ENCODE peak calls at places on chromosomes 6 and 20, in five cellular contexts. Q, E, I, T and N are unnamed samples.

GRCh38 chr6:100217225-100217624 is 223.2 kb upstream of the MCHR2 start:
- DNase-seq in Q (no peak), E (no peak), I (no peak), T (no peak), N (no peak)

GRCh38 chr20:6863355-6863754 is 95.9 kb downstream of the BMP2 start:
- DNase-seq in Q (no peak), E (no peak), I (no peak), T (no peak), N (no peak)

GRCh38 chr6:100171533-100172321 is 177.7 kb upstream of the MCHR2 start:
- DNase-seq in Q (no peak), E (no peak), I (no peak), T (no peak), N (no peak)

GRCh38 chr6:144845181-144845580 is 560.0 kb downstream of the UTRN start:
- DNase-seq in Q (no peak), E (no peak), I (no peak), T (no peak), N (no peak)

GRCh38 chr20:18928626-18929025 is 115.0 kb downstream of the SCP2D1 start:
- DNase-seq in Q (no peak), E (no peak), I (no peak), T (no peak), N (no peak)

GRCh38 chr6:157066781-157067491 is 256.4 kb downstream of the TMEM242 start:
- DNase-seq in Q (peak), E (no peak), I (no peak), T (no peak), N (no peak)

GRCh38 chr6:44232676-44233559 is 9.5 kb downstream of the SLC29A1 start:
- DNase-seq in Q (no peak), E (no peak), I (no peak), T (no peak), N (no peak)

GRCh38 chr6:46023216-46023915 is 7.7 kb upstream of the CLIC5 start:
- DNase-seq in Q (no peak), E (no peak), I (no peak), T (no peak), N (no peak)

GRCh38 chr6:129725341-129725740 is 15.4 kb upstream of the ARHGAP18 start:
- DNase-seq in Q (no peak), E (no peak), I (no peak), T (no peak), N (no peak)

GRCh38 chr6:170088349-170088951 is 202.4 kb downstream of the DLL1 start:
- DNase-seq in Q (no peak), E (peak), I (no peak), T (no peak), N (no peak)

GRCh38 chr6:40999498-41000070 is 39.4 kb downstream of the UNC5CL start:
- DNase-seq in Q (peak), E (peak), I (no peak), T (peak), N (peak)

GRCh38 chr6:34633785-34634184 is 62.8 kb downstream of the ILRUN start:
- DNase-seq in Q (no peak), E (no peak), I (no peak), T (no peak), N (no peak)

GRCh38 chr6:155444120-155444917 is 11.3 kb downstream of the NOX3 start:
- DNase-seq in Q (peak), E (no peak), I (no peak), T (peak), N (no peak)

GRCh38 chr20:58745391-58745790 is 52.8 kb downstream of the NPEPL1 start:
- DNase-seq in Q (no peak), E (no peak), I (no peak), T (no peak), N (no peak)

GRCh38 chr6:11710221-11710836 is 68.3 kb downstream of the ADTRP start:
- DNase-seq in Q (no peak), E (no peak), I (no peak), T (no peak), N (no peak)

GRCh38 chr6:147156218-147156617 is 48.0 kb upstream of the STXBP5 start:
- DNase-seq in Q (no peak), E (no peak), I (no peak), T (no peak), N (no peak)

GRCh38 chr6:41063884-41064285 is 8.3 kb downstream of the OARD1 start:
- DNase-seq in Q (no peak), E (no peak), I (no peak), T (no peak), N (no peak)

GRCh38 chr20:1392693-1393506 is at the start of gene FKBP1A:
- DNase-seq in Q (peak), E (peak), I (peak), T (peak), N (peak)

GRCh38 chr6:169250660-169251059 is 3.0 kb downstream of the THBS2 start:
- DNase-seq in Q (peak), E (no peak), I (no peak), T (peak), N (peak)

GRCh38 chr20:13331536-13331935 is 110.5 kb downstream of the ISM1 start:
- DNase-seq in Q (peak), E (no peak), I (no peak), T (no peak), N (no peak)

GRCh38 chr6:72954736-72955135 is 270.6 kb downstream of the KHDC1L start:
- DNase-seq in Q (no peak), E (no peak), I (no peak), T (no peak), N (no peak)

GRCh38 chr6:31970604-31971271 is 1.2 kb downstream of the DXO start:
- DNase-seq in Q (peak), E (no peak), I (no peak), T (no peak), N (no peak)

GRCh38 chr6:46655803-46656202 is 3.0 kb downstream of the SLC25A27 start:
- DNase-seq in Q (peak), E (peak), I (no peak), T (peak), N (peak)

GRCh38 chr6:136465766-136466303 is 84.4 kb downstream of the MAP7 start:
- DNase-seq in Q (peak), E (no peak), I (no peak), T (no peak), N (no peak)

GRCh38 chr6:139846538-139847321 is 472.3 kb upstream of the CITED2 start:
- DNase-seq in Q (no peak), E (no peak), I (no peak), T (no peak), N (peak)

GRCh38 chr6:37988696-37989095 is 169.2 kb downstream of the ZFAND3 start:
- DNase-seq in Q (no peak), E (no peak), I (no peak), T (no peak), N (no peak)

GRCh38 chr6:169251371-169251802 is 2.3 kb downstream of the THBS2 start:
- DNase-seq in Q (no peak), E (no peak), I (no peak), T (no peak), N (peak)

GRCh38 chr6:118787746-118788419 is 106.1 kb upstream of the ASF1A start:
- DNase-seq in Q (no peak), E (no peak), I (no peak), T (no peak), N (no peak)

GRCh38 chr6:393391-394221 is 2.1 kb downstream of the IRF4 start:
- DNase-seq in Q (no peak), E (peak), I (peak), T (no peak), N (peak)

GRCh38 chr20:43925215-43925614 is 10.6 kb downstream of the TOX2 start:
- DNase-seq in Q (no peak), E (no peak), I (no peak), T (no peak), N (no peak)

GRCh38 chr6:105991561-105992314 is 94.4 kb upstream of the PRDM1 start:
- DNase-seq in Q (peak), E (peak), I (peak), T (no peak), N (peak)

GRCh38 chr6:28005124-28005662 is 48.2 kb downstream of the OR2B6 start:
- DNase-seq in Q (no peak), E (no peak), I (no peak), T (no peak), N (peak)

GRCh38 chr20:39885975-39886649 is 802.9 kb downstream of the MAFB start:
- DNase-seq in Q (peak), E (peak), I (peak), T (no peak), N (peak)

GRCh38 chr6:166651408-166651807 is 24.4 kb upstream of the RPS6KA2 start:
- DNase-seq in Q (no peak), E (no peak), I (no peak), T (no peak), N (no peak)
- H3K4me2 ChIP-seq in Q (no peak), E (no peak), I (no peak), T (no peak), N (no peak)

GRCh38 chr6:33088258-33088930 is 12.6 kb downstream of the HLA-DPB1 start:
- DNase-seq in Q (peak), E (no peak), I (no peak), T (peak), N (no peak)

GRCh38 chr6:33091957-33092356 is 16.2 kb downstream of the HLA-DPB1 start:
- DNase-seq in Q (peak), E (peak), I (peak), T (peak), N (peak)

GRCh38 chr6:33085627-33086026 is 9.8 kb downstream of the HLA-DPB1 start:
- DNase-seq in Q (no peak), E (no peak), I (no peak), T (no peak), N (no peak)

GRCh38 chr6:33092385-33092784 is 16.6 kb downstream of the HLA-DPB1 start:
- DNase-seq in Q (no peak), E (no peak), I (no peak), T (no peak), N (no peak)

GRCh38 chr6:33088931-33089640 is 13.3 kb downstream of the HLA-DPB1 start:
- DNase-seq in Q (no peak), E (no peak), I (no peak), T (no peak), N (no peak)
- TF ChIP-seq EZH2phosphoT487 in Q (no peak), E (no peak), I (no peak), T (no peak), N (no peak)

DNA sequence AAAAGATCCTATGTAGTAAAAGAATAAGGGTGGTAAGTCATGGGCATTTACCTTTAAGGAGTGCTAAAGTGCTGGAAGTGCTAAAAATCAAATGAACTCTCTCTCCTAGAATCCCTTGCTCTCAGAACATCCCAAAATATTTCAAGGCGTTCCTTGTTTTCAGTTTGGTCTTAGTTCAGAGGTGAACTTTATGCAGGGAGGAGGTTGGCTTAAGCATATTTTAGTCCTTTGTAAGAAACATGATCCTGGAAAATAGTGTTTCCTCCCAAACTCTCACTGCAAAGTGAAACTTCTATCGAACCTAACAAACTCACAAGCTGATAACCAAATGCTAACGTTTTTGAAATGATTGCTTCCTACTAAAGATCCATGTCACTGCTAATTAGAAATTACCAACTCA is 231.4 kb downstream of the FOXC1 start:
- DNase-seq in Q (no peak), E (no peak), I (no peak), T (no peak), N (no peak)
- H3K4me2 ChIP-seq in Q (peak), E (no peak), I (no peak), T (no peak), N (no peak)

GRCh38 chr6:42268016-42268834 is 50.6 kb upstream of the MRPS10 start:
- DNase-seq in Q (no peak), E (no peak), I (no peak), T (no peak), N (no peak)

GRCh38 chr6:42263165-42263852 is 45.6 kb upstream of the MRPS10 start:
- DNase-seq in Q (no peak), E (no peak), I (no peak), T (no peak), N (peak)

GRCh38 chr6:42266542-42266941 is 48.9 kb upstream of the MRPS10 start:
- DNase-seq in Q (no peak), E (no peak), I (no peak), T (no peak), N (no peak)

GRCh38 chr6:42264146-42264851 is 46.6 kb upstream of the MRPS10 start:
- DNase-seq in Q (no peak), E (no peak), I (no peak), T (no peak), N (no peak)

GRCh38 chr6:42264852-42265390 is 47.3 kb upstream of the MRPS10 start:
- DNase-seq in Q (no peak), E (no peak), I (no peak), T (no peak), N (no peak)
- TF ChIP-seq EZH2phosphoT487 in Q (no peak), E (no peak), I (no peak), T (no peak), N (no peak)

DNA sequence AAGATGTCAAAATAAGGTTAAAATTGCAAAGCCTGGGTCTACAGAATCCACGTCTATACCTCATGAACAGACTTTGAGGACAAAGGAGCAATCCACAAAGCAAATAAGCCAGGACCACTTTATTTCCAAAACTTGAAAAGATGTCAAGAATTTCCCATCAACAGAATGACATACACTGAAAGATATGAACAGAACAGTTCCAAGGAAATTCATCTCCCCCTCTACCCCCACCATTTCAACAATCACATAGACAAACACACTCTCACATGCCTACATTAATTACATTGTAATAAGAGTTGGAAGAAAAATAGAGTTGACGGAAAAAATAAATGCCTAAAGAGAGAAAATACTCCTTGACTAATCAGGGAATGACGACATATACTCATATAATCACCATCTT is 45.2 kb upstream of the NHSL1 start:
- DNase-seq in Q (no peak), E (no peak), I (no peak), T (no peak), N (no peak)
- H3K4me2 ChIP-seq in Q (no peak), E (no peak), I (no peak), T (no peak), N (no peak)

DNA sequence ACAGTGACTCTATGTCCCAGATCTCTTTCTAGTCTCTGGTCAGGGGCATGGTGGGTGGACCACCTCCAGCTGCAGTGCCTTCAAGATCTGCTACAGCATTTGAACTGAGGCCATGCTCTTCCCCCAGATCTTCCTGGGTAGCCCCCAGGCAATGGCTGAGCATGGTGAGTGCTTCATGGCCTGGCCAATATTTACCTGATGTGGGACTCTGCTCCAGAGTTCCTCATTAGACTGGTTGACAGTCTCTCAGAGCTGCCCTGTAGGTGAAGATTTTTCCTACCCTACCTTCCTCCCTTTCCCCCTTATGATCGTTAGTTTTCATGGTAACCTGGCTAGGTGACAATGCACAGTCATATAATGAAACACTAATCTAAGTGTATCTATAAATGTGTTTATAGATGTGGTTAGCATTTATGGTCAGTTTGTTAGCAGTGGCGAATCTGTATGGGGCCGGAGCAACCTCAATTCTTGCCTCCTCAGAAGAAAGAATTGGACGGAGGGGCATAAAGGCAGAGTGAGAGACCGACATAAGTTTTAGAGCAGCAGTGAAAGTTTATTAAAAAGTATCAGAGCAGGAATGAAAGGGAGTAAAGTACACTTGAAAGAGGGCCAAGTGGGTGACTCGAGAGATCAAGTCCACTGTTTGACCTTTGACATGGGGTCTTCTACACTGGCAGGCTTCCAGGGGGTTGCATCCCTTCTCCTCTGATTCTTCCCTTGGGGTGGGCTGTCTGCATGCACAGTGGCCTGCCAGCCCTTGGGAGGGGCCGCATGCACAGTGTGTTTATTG is 256.3 kb downstream of the CD83 start:
- DNase-seq in Q (peak), E (no peak), I (no peak), T (no peak), N (no peak)
- TF ChIP-seq EZH2phosphoT487 in Q (no peak), E (no peak), I (no peak), T (no peak), N (no peak)

GRCh38 chr20:60960500-60960899 is 291.6 kb upstream of the CDH4 start:
- DNase-seq in Q (no peak), E (no peak), I (no peak), T (no peak), N (no peak)
- H3K4me2 ChIP-seq in Q (no peak), E (no peak), I (no peak), T (no peak), N (no peak)

DNA sequence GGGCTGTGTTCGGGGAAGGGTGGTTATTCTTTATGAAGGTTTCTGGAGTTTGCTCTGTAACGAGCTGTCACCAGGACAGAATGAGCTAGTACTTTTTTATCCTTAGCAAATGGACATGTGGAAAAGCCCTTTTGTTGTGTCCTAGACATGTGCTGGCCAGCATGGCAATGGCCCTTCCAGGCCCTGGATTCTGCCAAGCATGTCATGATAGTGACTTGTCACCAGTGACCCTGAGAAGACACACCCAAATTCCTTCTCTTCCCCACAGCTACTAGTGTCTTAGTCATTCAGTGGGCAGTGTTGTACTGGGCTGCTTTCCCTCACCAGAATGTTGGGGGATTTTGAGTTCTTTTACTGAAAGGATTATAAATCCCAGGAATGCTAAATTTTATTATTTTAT is 74.0 kb upstream of the XRN2 start:
- DNase-seq in Q (peak), E (no peak), I (no peak), T (peak), N (no peak)
- TF ChIP-seq EZH2phosphoT487 in Q (no peak), E (no peak), I (no peak), T (no peak), N (no peak)